ENCODE peak calls at places on chromosomes 1 and 21, in four cellular contexts. One of them, this sample, is unnamed.

GRCh38 chr1:231919900-231920299 is 293.3 kb downstream of the DISC1 start:
- DNase-seq in posterior cingulate gyrus: no peak
- DNase-seq in fibroblast of pulmonary artery: no peak
- DNase-seq in effector CD4-positive, alpha-beta T cell: no peak
- DNase-seq in this sample: no peak

GRCh38 chr1:27099154-27099903 is 55.6 kb downstream of the SLC9A1 start:
- DNase-seq in posterior cingulate gyrus: no peak
- DNase-seq in fibroblast of pulmonary artery: peak
- DNase-seq in effector CD4-positive, alpha-beta T cell: no peak
- DNase-seq in this sample: peak

GRCh38 chr1:28064064-28064463 is 24.3 kb downstream of the EYA3 start:
- DNase-seq in posterior cingulate gyrus: no peak
- DNase-seq in fibroblast of pulmonary artery: peak
- DNase-seq in effector CD4-positive, alpha-beta T cell: no peak
- DNase-seq in this sample: peak

GRCh38 chr1:11738783-11739182 is 2.8 kb downstream of the AGTRAP start:
- DNase-seq in posterior cingulate gyrus: no peak
- DNase-seq in fibroblast of pulmonary artery: no peak
- DNase-seq in effector CD4-positive, alpha-beta T cell: no peak
- DNase-seq in this sample: no peak

GRCh38 chr1:17635811-17636210 is 96.3 kb downstream of the ARHGEF10L start:
- DNase-seq in posterior cingulate gyrus: peak
- DNase-seq in fibroblast of pulmonary artery: no peak
- DNase-seq in effector CD4-positive, alpha-beta T cell: no peak
- DNase-seq in this sample: no peak

GRCh38 chr1:41023279-41023990 is 1.9 kb upstream of the SLFNL1 start:
- DNase-seq in posterior cingulate gyrus: no peak
- DNase-seq in fibroblast of pulmonary artery: peak
- DNase-seq in effector CD4-positive, alpha-beta T cell: no peak
- DNase-seq in this sample: peak

GRCh38 chr1:89126602-89127001 is 688 bp upstream of the GBP2 start:
- DNase-seq in posterior cingulate gyrus: no peak
- DNase-seq in fibroblast of pulmonary artery: peak
- DNase-seq in effector CD4-positive, alpha-beta T cell: no peak
- DNase-seq in this sample: peak

GRCh38 chr1:85396194-85396593 is 68.8 kb downstream of the DDAH1 start:
- DNase-seq in posterior cingulate gyrus: no peak
- DNase-seq in fibroblast of pulmonary artery: no peak
- DNase-seq in effector CD4-positive, alpha-beta T cell: no peak
- DNase-seq in this sample: peak

GRCh38 chr1:116128669-116129068 is 17.5 kb downstream of the MAB21L3 start:
- DNase-seq in posterior cingulate gyrus: no peak
- DNase-seq in fibroblast of pulmonary artery: no peak
- DNase-seq in effector CD4-positive, alpha-beta T cell: no peak
- DNase-seq in this sample: no peak

GRCh38 chr1:202540448-202540847 is 169.8 kb downstream of the SYT2 start:
- DNase-seq in posterior cingulate gyrus: no peak
- DNase-seq in fibroblast of pulmonary artery: no peak
- DNase-seq in effector CD4-positive, alpha-beta T cell: no peak
- DNase-seq in this sample: no peak

GRCh38 chr1:169086603-169087455 is 19.7 kb upstream of the ATP1B1 start:
- DNase-seq in posterior cingulate gyrus: no peak
- DNase-seq in fibroblast of pulmonary artery: peak
- DNase-seq in effector CD4-positive, alpha-beta T cell: no peak
- DNase-seq in this sample: peak

GRCh38 chr1:66339944-66340343 is 194.0 kb upstream of the SGIP1 start:
- DNase-seq in posterior cingulate gyrus: no peak
- DNase-seq in fibroblast of pulmonary artery: peak
- DNase-seq in effector CD4-positive, alpha-beta T cell: no peak
- DNase-seq in this sample: no peak

GRCh38 chr21:35559128-35559831 is 501.0 kb downstream of the SETD4 start:
- DNase-seq in posterior cingulate gyrus: no peak
- DNase-seq in fibroblast of pulmonary artery: peak
- DNase-seq in effector CD4-positive, alpha-beta T cell: no peak
- DNase-seq in this sample: no peak

GRCh38 chr1:48670234-48671020 is 106.3 kb downstream of the BEND5 start:
- DNase-seq in posterior cingulate gyrus: no peak
- DNase-seq in fibroblast of pulmonary artery: no peak
- DNase-seq in effector CD4-positive, alpha-beta T cell: no peak
- DNase-seq in this sample: no peak

GRCh38 chr1:161198206-161198876 is 513 bp downstream of the ADAMTS4 start:
- DNase-seq in posterior cingulate gyrus: peak
- DNase-seq in fibroblast of pulmonary artery: peak
- DNase-seq in effector CD4-positive, alpha-beta T cell: no peak
- DNase-seq in this sample: peak

GRCh38 chr1:205583461-205584130 is 48.2 kb downstream of the ELK4 start:
- DNase-seq in posterior cingulate gyrus: no peak
- DNase-seq in fibroblast of pulmonary artery: no peak
- DNase-seq in effector CD4-positive, alpha-beta T cell: no peak
- DNase-seq in this sample: no peak

GRCh38 chr1:20551945-20552727 is at the start of gene FAM43B:
- DNase-seq in posterior cingulate gyrus: peak
- DNase-seq in fibroblast of pulmonary artery: peak
- DNase-seq in effector CD4-positive, alpha-beta T cell: no peak
- DNase-seq in this sample: peak

GRCh38 chr21:45698493-45698947 is 55.0 kb downstream of the PCBP3 start:
- DNase-seq in posterior cingulate gyrus: no peak
- DNase-seq in fibroblast of pulmonary artery: peak
- DNase-seq in effector CD4-positive, alpha-beta T cell: no peak
- DNase-seq in this sample: no peak

GRCh38 chr1:205387845-205388244 is 31.1 kb upstream of the KLHDC8A start:
- DNase-seq in posterior cingulate gyrus: no peak
- DNase-seq in fibroblast of pulmonary artery: no peak
- DNase-seq in effector CD4-positive, alpha-beta T cell: no peak
- DNase-seq in this sample: no peak

GRCh38 chr1:111952258-111952657 is 37.2 kb downstream of the KCND3 start:
- DNase-seq in posterior cingulate gyrus: no peak
- DNase-seq in fibroblast of pulmonary artery: no peak
- DNase-seq in effector CD4-positive, alpha-beta T cell: no peak
- DNase-seq in this sample: no peak